ENCODE peak calls at places on chromosome 2, in ten cellular contexts. U, K, Z, Q, L, C, A, X, P and S are unnamed samples.

GRCh38 chr2:48218169-48218568 is 311.8 kb upstream of the STON1 start:
- DNase-seq in K (no peak), Q (no peak), X (no peak), A (no peak), L (no peak), U (no peak), Z (no peak), P (no peak), C (no peak), S (no peak)

GRCh38 chr2:24658531-24659202 is 134.5 kb downstream of the PTRHD1 start:
- DNase-seq in A (no peak), L (no peak), U (no peak), X (no peak), C (no peak), P (no peak), K (no peak), Z (no peak), Q (no peak), S (no peak)

GRCh38 chr2:216653931-216654365 is 20.7 kb downstream of the IGFBP2 start:
- DNase-seq in K (no peak), Z (peak; percentile 91), L (no peak), X (no peak), C (no peak), U (no peak), A (no peak), P (peak; percentile 18), Q (no peak), S (no peak)

GRCh38 chr2:33411765-33412164 is 64.7 kb upstream of the RASGRP3 start:
- DNase-seq in L (no peak), P (peak; percentile 100), U (no peak), X (no peak), C (no peak), A (no peak), K (no peak), Q (no peak), Z (peak; percentile 91), S (no peak)

GRCh38 chr2:8494151-8494550 is 187.7 kb upstream of the ID2 start:
- DNase-seq in X (no peak), Q (no peak), P (no peak), Z (no peak), U (no peak), A (no peak), K (no peak), C (no peak), L (no peak), S (peak; percentile 51)

GRCh38 chr2:28095622-28096021 is 205.1 kb downstream of the BABAM2 start:
- DNase-seq in X (no peak), P (no peak), K (no peak), U (no peak), A (no peak), Q (no peak), L (no peak), C (no peak), Z (no peak), S (no peak)

GRCh38 chr2:207434288-207434687 is 95.5 kb upstream of the CREB1 start:
- DNase-seq in X (no peak), U (no peak), Q (no peak), A (no peak), P (no peak), Z (no peak), L (no peak), C (no peak), K (no peak), S (no peak)

GRCh38 chr2:219452361-219453317 is 18.0 kb downstream of the SPEG start:
- DNase-seq in U (no peak), L (no peak), X (no peak), Q (no peak), Z (peak; percentile 86), A (no peak), K (no peak), P (peak; percentile 44), C (no peak), S (no peak)

GRCh38 chr2:205982776-205983327 is 103.1 kb downstream of the INO80D start:
- DNase-seq in C (no peak), X (no peak), Q (no peak), U (no peak), P (no peak), K (no peak), L (no peak), A (no peak), Z (no peak), S (no peak)

GRCh38 chr2:72824224-72824842 is 1.5 kb downstream of the EXOC6B start:
- DNase-seq in P (no peak), U (no peak), Z (peak; percentile 50), K (no peak), L (no peak), X (no peak), A (no peak), Q (no peak), C (no peak), S (no peak)

GRCh38 chr2:122139739-122140138 is 384.3 kb downstream of the TSN start:
- DNase-seq in Z (no peak), U (no peak), K (no peak), X (no peak), Q (no peak), C (no peak), L (no peak), A (no peak), P (no peak), S (no peak)

GRCh38 chr2:122132292-122132691 is 376.8 kb downstream of the TSN start:
- DNase-seq in L (no peak), C (no peak), A (no peak), K (no peak), U (no peak), Q (no peak), P (no peak), Z (peak; percentile 0), X (no peak), S (no peak)

GRCh38 chr2:122138561-122138960 is 383.1 kb downstream of the TSN start:
- DNase-seq in U (no peak), P (no peak), Q (no peak), A (no peak), Z (no peak), K (no peak), C (no peak), L (no peak), X (no peak), S (no peak)

GRCh38 chr2:122135353-122135947 is 380.0 kb downstream of the TSN start:
- DNase-seq in U (no peak), K (no peak), A (no peak), C (no peak), X (no peak), Z (no peak), Q (no peak), P (no peak), L (no peak), S (no peak)

GRCh38 chr2:122136071-122136470 is 380.6 kb downstream of the TSN start:
- DNase-seq in P (peak; percentile 33), Z (peak; percentile 4), U (no peak), K (peak; percentile 31), L (no peak), Q (peak; percentile 30), C (no peak), A (no peak), X (no peak), S (no peak)
- TF ChIP-seq CTCF in P (peak; percentile 25), Z (peak; percentile 35), U (peak; percentile 21), K (peak; percentile 11), L (no peak), Q (peak; percentile 24), C (peak; percentile 51), A (peak; percentile 88), X (peak; percentile 56), S (peak; percentile 60)

GRCh38 chr2:128041561-128041960 is 13.7 kb upstream of the SAP130 start:
- DNase-seq in A (no peak), C (no peak), X (no peak), K (no peak), Z (no peak), Q (no peak), P (no peak), U (no peak), L (no peak), S (no peak)

GRCh38 chr2:128039535-128039934 is 11.7 kb upstream of the SAP130 start:
- DNase-seq in A (no peak), Q (no peak), P (no peak), X (no peak), Z (no peak), U (no peak), L (no peak), C (no peak), K (no peak), S (no peak)

GRCh38 chr2:128040166-128040771 is 12.4 kb upstream of the SAP130 start:
- DNase-seq in U (no peak), X (no peak), A (no peak), L (no peak), K (no peak), C (no peak), P (no peak), Z (no peak), Q (no peak), S (no peak)

GRCh38 chr2:128036748-128037607 is 9.1 kb upstream of the SAP130 start:
- DNase-seq in P (no peak), L (no peak), A (no peak), K (no peak), U (no peak), Z (no peak), X (no peak), Q (no peak), C (no peak), S (no peak)

GRCh38 chr2:128037624-128038023 is 9.8 kb upstream of the SAP130 start:
- DNase-seq in K (no peak), X (no peak), Z (no peak), A (no peak), C (no peak), Q (no peak), P (no peak), U (no peak), L (no peak), S (no peak)
- TF ChIP-seq CTCF in K (no peak), X (no peak), Z (no peak), A (peak; percentile 40), C (no peak), Q (no peak), P (no peak), U (no peak), L (no peak), S (peak; percentile 25)

DNA sequence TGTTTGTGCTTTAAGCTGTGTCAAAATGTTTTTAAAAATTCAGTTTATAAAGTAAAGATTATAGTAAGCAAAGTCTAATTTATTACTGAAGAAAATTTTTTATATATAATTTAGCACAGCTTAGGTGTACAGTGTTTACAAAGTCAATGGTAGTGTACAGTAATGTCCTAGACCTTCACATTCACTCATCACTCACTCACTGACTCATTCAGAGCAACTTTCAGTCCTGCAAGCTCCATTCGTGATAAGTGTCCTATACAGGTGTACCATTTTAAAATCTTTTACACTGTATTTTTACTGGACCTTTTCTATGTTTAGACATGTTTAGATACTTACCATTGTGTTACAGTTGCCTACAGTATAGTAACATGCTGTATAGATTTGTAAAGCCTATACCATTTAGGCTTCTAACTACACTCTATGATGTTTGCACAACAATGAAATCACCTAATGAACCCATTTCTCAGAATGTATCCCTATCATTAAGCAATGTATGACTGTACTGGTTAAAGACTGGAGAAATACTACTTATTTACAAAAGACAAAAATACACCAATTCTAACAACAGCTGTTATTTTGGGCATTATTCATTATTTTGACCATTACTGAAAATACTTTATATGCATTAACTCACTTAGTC is 95.1 kb downstream of the STRN start:
- DNase-seq in K (no peak), C (no peak), Z (no peak), X (no peak), P (no peak), U (no peak), L (no peak), Q (no peak), A (no peak), S (no peak)
- TF ChIP-seq CTCF in K (no peak), C (no peak), Z (no peak), X (no peak), P (no peak), U (no peak), L (no peak), Q (no peak), A (no peak), S (no peak)

GRCh38 chr2:172427256-172427989 is at the start of gene ITGA6:
- DNase-seq in K (peak; percentile 74), C (peak; percentile 82), U (peak; percentile 92), Z (no peak), P (peak; percentile 84), A (peak; percentile 47), X (peak; percentile 80), Q (peak; percentile 57), L (peak; percentile 48), S (no peak)
- TF ChIP-seq CTCF in K (no peak), C (no peak), U (peak; percentile 18), Z (no peak), P (no peak), A (no peak), X (peak; percentile 45), Q (peak; percentile 5), L (no peak), S (peak; percentile 58)